ENCODE peak calls at places on chromosomes 12 and 14, in four cellular contexts. D is HepG2, Q is GM12878, Y is K562. J is an unnamed sample.

GRCh38 chr12:9326085-9326484 is 117.9 kb upstream of the PZP start:
- DNase-seq in D (no peak), Q (no peak), Y (no peak), J (no peak)

GRCh38 chr14:90715495-90715894 is 100.7 kb downstream of the TTC7B start:
- DNase-seq in D (no peak), Q (no peak), Y (no peak), J (no peak)

GRCh38 chr12:32053881-32054624 is 52.6 kb upstream of the BICD1 start:
- DNase-seq in D (peak), Q (no peak), Y (peak), J (no peak)

GRCh38 chr14:61726772-61727658 is 31.7 kb downstream of the HIF1A start:
- DNase-seq in D (no peak), Q (no peak), Y (no peak), J (no peak)

GRCh38 chr12:100591979-100592378 is 18.5 kb downstream of the GAS2L3 start:
- DNase-seq in D (peak), Q (no peak), Y (no peak), J (no peak)

GRCh38 chr12:22691319-22691718 is 66.3 kb downstream of the ETNK1 start:
- DNase-seq in D (no peak), Q (no peak), Y (no peak), J (no peak)

GRCh38 chr12:6313326-6313940 is 3.0 kb downstream of the PLEKHG6 start:
- DNase-seq in D (no peak), Q (no peak), Y (no peak), J (no peak)

GRCh38 chr12:121917950-121918678 is at the start of gene CFAP251:
- DNase-seq in D (no peak), Q (peak), Y (no peak), J (peak)

GRCh38 chr12:55767156-55767555 is 24.2 kb downstream of the GDF11 start:
- DNase-seq in D (no peak), Q (no peak), Y (no peak), J (no peak)

GRCh38 chr12:55757701-55758100 is 14.8 kb downstream of the GDF11 start:
- DNase-seq in D (no peak), Q (no peak), Y (no peak), J (no peak)

GRCh38 chr12:55760663-55761062 is 17.7 kb downstream of the GDF11 start:
- DNase-seq in D (no peak), Q (no peak), Y (no peak), J (no peak)

GRCh38 chr12:55762646-55763045 is 19.7 kb downstream of the GDF11 start:
- DNase-seq in D (no peak), Q (no peak), Y (no peak), J (no peak)
- TF ChIP-seq MYC in D (no peak), Q (no peak), Y (no peak), J (no peak)

GRCh38 chr12:116354534-116354933 is 77.0 kb upstream of the MED13L start:
- DNase-seq in D (no peak), Q (no peak), Y (no peak), J (no peak)

GRCh38 chr12:116361404-116362223 is 84.1 kb upstream of the MED13L start:
- DNase-seq in D (no peak), Q (no peak), Y (no peak), J (no peak)

GRCh38 chr12:116360579-116361403 is 83.3 kb upstream of the MED13L start:
- DNase-seq in D (no peak), Q (no peak), Y (peak), J (no peak)

GRCh38 chr12:116354950-116355779 is 77.7 kb upstream of the MED13L start:
- DNase-seq in D (no peak), Q (no peak), Y (peak), J (no peak)

GRCh38 chr12:116358850-116359761 is 81.6 kb upstream of the MED13L start:
- DNase-seq in D (peak), Q (no peak), Y (peak), J (peak)
- H2AFZ ChIP-seq in D (peak), Q (peak), Y (peak), J (peak)

GRCh38 chr14:21308479-21309237 is 28.8 kb downstream of the RPGRIP1 start:
- DNase-seq in D (peak), Q (peak), Y (peak), J (peak)
- H3K4me3 ChIP-seq in D (peak), Q (peak), Y (peak), J (no peak)

DNA sequence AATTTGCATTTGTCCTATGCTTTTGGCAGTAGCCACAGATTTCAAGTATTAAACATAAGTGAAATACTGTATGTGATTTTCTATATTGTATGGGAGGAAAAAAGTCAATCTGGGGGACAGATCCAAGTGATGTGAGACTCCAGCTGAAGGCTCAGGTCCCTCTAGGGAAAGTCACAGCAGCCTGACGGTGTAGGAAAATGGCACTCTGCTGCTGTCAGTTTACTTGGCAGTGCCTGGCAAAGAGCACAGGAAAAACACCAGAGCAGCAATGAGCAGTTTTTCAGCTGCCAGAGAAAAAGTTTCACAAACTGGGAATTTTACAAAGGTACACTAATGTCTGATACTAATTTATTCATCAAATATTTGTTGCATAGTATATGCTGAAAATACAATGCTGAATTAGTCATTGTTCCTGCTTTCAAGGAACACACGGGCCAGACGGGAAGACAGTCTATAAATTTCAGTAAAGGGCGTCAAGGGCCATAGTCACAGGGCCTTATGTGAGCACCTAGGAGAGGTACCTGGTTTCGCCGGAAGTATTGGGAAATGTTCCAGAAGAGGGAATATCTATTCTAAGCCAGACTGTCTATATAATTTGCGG is 66.2 kb upstream of the SLC38A2 start:
- DNase-seq in D (no peak), Q (no peak), Y (no peak), J (peak)
- TF ChIP-seq MYC in D (no peak), Q (no peak), Y (no peak), J (no peak)

GRCh38 chr12:124248862-124249825 is 45.7 kb upstream of the RFLNA start:
- DNase-seq in D (no peak), Q (no peak), Y (no peak), J (no peak)
- H2AFZ ChIP-seq in D (no peak), Q (no peak), Y (no peak), J (no peak)

GRCh38 chr12:48105867-48106563 is at the start of gene SENP1:
- DNase-seq in D (peak), Q (peak), Y (peak), J (peak)

GRCh38 chr12:48109424-48109823 is 3.5 kb upstream of the SENP1 start:
- DNase-seq in D (no peak), Q (no peak), Y (no peak), J (no peak)

GRCh38 chr12:48106574-48107251 is 834 bp upstream of the SENP1 start:
- DNase-seq in D (no peak), Q (no peak), Y (no peak), J (no peak)

GRCh38 chr12:48105321-48105866 is 485 bp downstream of the SENP1 start:
- DNase-seq in D (no peak), Q (peak), Y (no peak), J (peak)

GRCh38 chr12:48107252-48107613 is 1.4 kb upstream of the SENP1 start:
- DNase-seq in D (no peak), Q (no peak), Y (no peak), J (no peak)
- H3K4me3 ChIP-seq in D (peak), Q (peak), Y (no peak), J (no peak)

GRCh38 chr14:100654814-100655795 is 67.9 kb upstream of the BEGAIN start:
- DNase-seq in D (no peak), Q (no peak), Y (peak), J (no peak)
- TF ChIP-seq MYC in D (peak), Q (no peak), Y (no peak), J (no peak)